ENCODE peak calls at places on chromosome 10, in eight cellular contexts. One of them, this sample, is unnamed.

GRCh38 chr10:48458662-48459048 is 146.2 kb downstream of the ARHGAP22 start:
- DNase-seq in NCI-H1092: no peak
- DNase-seq in stimulated activated CD4-positive, alpha-beta T cell treated with anti-CD3 and anti-CD28 coated beads, Interleukin-1b, Interleukin-23, amount 100 ng/mL, for 24 hours: no peak
- DNase-seq in amniotic stem cell: no peak
- DNase-seq in heart right ventricle: no peak
- DNase-seq in GM12892: no peak
- DNase-seq in left ventricle myocardium inferior: no peak
- DNase-seq in GF-D8: no peak
- DNase-seq in this sample: no peak

GRCh38 chr10:80405636-80406035 is 2.7 kb upstream of the PRXL2A start:
- DNase-seq in amniotic stem cell: no peak
- DNase-seq in GF-D8: no peak
- DNase-seq in heart right ventricle: no peak
- DNase-seq in stimulated activated CD4-positive, alpha-beta T cell treated with anti-CD3 and anti-CD28 coated beads, Interleukin-1b, Interleukin-23, amount 100 ng/mL, for 24 hours: no peak
- DNase-seq in NCI-H1092: no peak
- DNase-seq in left ventricle myocardium inferior: no peak
- DNase-seq in GM12892: no peak
- DNase-seq in this sample: no peak

GRCh38 chr10:576130-576465 is 113.4 kb downstream of the DIP2C start:
- DNase-seq in stimulated activated CD4-positive, alpha-beta T cell treated with anti-CD3 and anti-CD28 coated beads, Interleukin-1b, Interleukin-23, amount 100 ng/mL, for 24 hours: no peak
- DNase-seq in GM12892: no peak
- DNase-seq in left ventricle myocardium inferior: no peak
- DNase-seq in heart right ventricle: no peak
- DNase-seq in amniotic stem cell: no peak
- DNase-seq in NCI-H1092: no peak
- DNase-seq in GF-D8: no peak
- DNase-seq in this sample: no peak

GRCh38 chr10:103967433-103968142 is 648 bp downstream of the SLK start:
- DNase-seq in amniotic stem cell: peak
- DNase-seq in heart right ventricle: no peak
- DNase-seq in stimulated activated CD4-positive, alpha-beta T cell treated with anti-CD3 and anti-CD28 coated beads, Interleukin-1b, Interleukin-23, amount 100 ng/mL, for 24 hours: no peak
- DNase-seq in left ventricle myocardium inferior: no peak
- DNase-seq in GF-D8: peak
- DNase-seq in NCI-H1092: no peak
- DNase-seq in GM12892: peak
- DNase-seq in this sample: peak

GRCh38 chr10:118035358-118036031 is 11.2 kb downstream of the RAB11FIP2 start:
- DNase-seq in GM12892: no peak
- DNase-seq in left ventricle myocardium inferior: no peak
- DNase-seq in heart right ventricle: no peak
- DNase-seq in stimulated activated CD4-positive, alpha-beta T cell treated with anti-CD3 and anti-CD28 coated beads, Interleukin-1b, Interleukin-23, amount 100 ng/mL, for 24 hours: no peak
- DNase-seq in GF-D8: peak
- DNase-seq in NCI-H1092: no peak
- DNase-seq in amniotic stem cell: no peak
- DNase-seq in this sample: no peak

GRCh38 chr10:133039823-133040704 is 47.7 kb upstream of the ADGRA1 start:
- DNase-seq in amniotic stem cell: no peak
- DNase-seq in GM12892: no peak
- DNase-seq in stimulated activated CD4-positive, alpha-beta T cell treated with anti-CD3 and anti-CD28 coated beads, Interleukin-1b, Interleukin-23, amount 100 ng/mL, for 24 hours: no peak
- DNase-seq in NCI-H1092: no peak
- DNase-seq in left ventricle myocardium inferior: no peak
- DNase-seq in heart right ventricle: no peak
- DNase-seq in GF-D8: no peak
- DNase-seq in this sample: no peak

GRCh38 chr10:44333511-44333910 is 51.4 kb downstream of the CXCL12 start:
- DNase-seq in amniotic stem cell: no peak
- DNase-seq in GF-D8: no peak
- DNase-seq in left ventricle myocardium inferior: no peak
- DNase-seq in GM12892: no peak
- DNase-seq in stimulated activated CD4-positive, alpha-beta T cell treated with anti-CD3 and anti-CD28 coated beads, Interleukin-1b, Interleukin-23, amount 100 ng/mL, for 24 hours: no peak
- DNase-seq in heart right ventricle: no peak
- DNase-seq in NCI-H1092: no peak
- DNase-seq in this sample: no peak

GRCh38 chr10:118594392-118595063 is 920 bp downstream of the PRLHR start:
- DNase-seq in left ventricle myocardium inferior: no peak
- DNase-seq in amniotic stem cell: no peak
- DNase-seq in NCI-H1092: peak
- DNase-seq in stimulated activated CD4-positive, alpha-beta T cell treated with anti-CD3 and anti-CD28 coated beads, Interleukin-1b, Interleukin-23, amount 100 ng/mL, for 24 hours: no peak
- DNase-seq in GF-D8: no peak
- DNase-seq in heart right ventricle: peak
- DNase-seq in GM12892: peak
- DNase-seq in this sample: peak

GRCh38 chr10:25689346-25690095 is 244.5 kb upstream of the MYO3A start:
- DNase-seq in heart right ventricle: no peak
- DNase-seq in left ventricle myocardium inferior: no peak
- DNase-seq in NCI-H1092: no peak
- DNase-seq in GM12892: no peak
- DNase-seq in amniotic stem cell: no peak
- DNase-seq in stimulated activated CD4-positive, alpha-beta T cell treated with anti-CD3 and anti-CD28 coated beads, Interleukin-1b, Interleukin-23, amount 100 ng/mL, for 24 hours: no peak
- DNase-seq in GF-D8: no peak
- DNase-seq in this sample: no peak

This sample was measured in hepatocyte.